ENCODE peak calls at places on chromosomes 1 and 21, in six cellular contexts. One of them, this sample, is unnamed.

GRCh38 chr1:2300004-2300771 is 72.1 kb downstream of the SKI start:
- DNase-seq in AG04450: no peak
- DNase-seq in body of pancreas: no peak
- DNase-seq in ascending aorta: peak
- DNase-seq in OCI-LY7: peak
- DNase-seq in tibial nerve: no peak
- DNase-seq in this sample: no peak

GRCh38 chr1:182684128-182684828 is at the start of gene RGS8:
- DNase-seq in AG04450: no peak
- DNase-seq in body of pancreas: no peak
- DNase-seq in ascending aorta: no peak
- DNase-seq in OCI-LY7: no peak
- DNase-seq in tibial nerve: no peak
- DNase-seq in this sample: no peak

GRCh38 chr1:157310401-157310800 is 172.2 kb upstream of the ETV3 start:
- DNase-seq in AG04450: no peak
- DNase-seq in body of pancreas: no peak
- DNase-seq in ascending aorta: no peak
- DNase-seq in OCI-LY7: no peak
- DNase-seq in tibial nerve: no peak
- DNase-seq in this sample: no peak

GRCh38 chr1:92201973-92202372 is 15.7 kb upstream of the C1orf146 start:
- DNase-seq in AG04450: no peak
- DNase-seq in body of pancreas: no peak
- DNase-seq in ascending aorta: no peak
- DNase-seq in OCI-LY7: peak
- DNase-seq in tibial nerve: no peak
- DNase-seq in this sample: no peak

GRCh38 chr1:244050835-244051444 is at the start of gene ZBTB18:
- DNase-seq in AG04450: peak
- DNase-seq in body of pancreas: peak
- DNase-seq in ascending aorta: no peak
- DNase-seq in OCI-LY7: no peak
- DNase-seq in tibial nerve: no peak
- DNase-seq in this sample: peak

GRCh38 chr21:43803558-43804300 is 14.4 kb downstream of the RRP1 start:
- DNase-seq in AG04450: no peak
- DNase-seq in body of pancreas: no peak
- DNase-seq in ascending aorta: no peak
- DNase-seq in OCI-LY7: no peak
- DNase-seq in tibial nerve: no peak
- DNase-seq in this sample: no peak

GRCh38 chr1:62245201-62245600 is 50.6 kb downstream of the L1TD1 start:
- DNase-seq in AG04450: no peak
- DNase-seq in body of pancreas: no peak
- DNase-seq in ascending aorta: no peak
- DNase-seq in OCI-LY7: no peak
- DNase-seq in tibial nerve: no peak
- DNase-seq in this sample: peak

GRCh38 chr21:32367158-32367557 is 25.7 kb downstream of the URB1 start:
- DNase-seq in AG04450: no peak
- DNase-seq in body of pancreas: no peak
- DNase-seq in ascending aorta: no peak
- DNase-seq in OCI-LY7: no peak
- DNase-seq in tibial nerve: no peak
- DNase-seq in this sample: peak

GRCh38 chr21:29007135-29007534 is 12.0 kb downstream of the RWDD2B start:
- DNase-seq in AG04450: no peak
- DNase-seq in body of pancreas: no peak
- DNase-seq in ascending aorta: no peak
- DNase-seq in OCI-LY7: no peak
- DNase-seq in tibial nerve: no peak
- DNase-seq in this sample: no peak

GRCh38 chr1:243964915-243965314 is 86.2 kb upstream of the ZBTB18 start:
- DNase-seq in AG04450: no peak
- DNase-seq in body of pancreas: no peak
- DNase-seq in ascending aorta: no peak
- DNase-seq in OCI-LY7: no peak
- DNase-seq in tibial nerve: no peak
- DNase-seq in this sample: peak

GRCh38 chr1:111062081-111062480 is 77.8 kb downstream of the DRAM2 start:
- DNase-seq in AG04450: no peak
- DNase-seq in body of pancreas: no peak
- DNase-seq in ascending aorta: no peak
- DNase-seq in OCI-LY7: no peak
- DNase-seq in tibial nerve: no peak
- DNase-seq in this sample: no peak

GRCh38 chr1:241536383-241536782 is 4.2 kb downstream of the KMO start:
- DNase-seq in AG04450: no peak
- DNase-seq in body of pancreas: no peak
- DNase-seq in ascending aorta: no peak
- DNase-seq in OCI-LY7: no peak
- DNase-seq in tibial nerve: no peak
- DNase-seq in this sample: no peak

GRCh38 chr1:55337801-55338447 is 122.8 kb upstream of the USP24 start:
- DNase-seq in AG04450: no peak
- DNase-seq in body of pancreas: peak
- DNase-seq in ascending aorta: no peak
- DNase-seq in OCI-LY7: peak
- DNase-seq in tibial nerve: no peak
- DNase-seq in this sample: peak

GRCh38 chr1:200755456-200755855 is 16.8 kb downstream of the CAMSAP2 start:
- DNase-seq in AG04450: no peak
- DNase-seq in body of pancreas: no peak
- DNase-seq in ascending aorta: no peak
- DNase-seq in OCI-LY7: no peak
- DNase-seq in tibial nerve: no peak
- DNase-seq in this sample: no peak

GRCh38 chr1:29688477-29689365 is 452.4 kb downstream of the PTPRU start:
- DNase-seq in AG04450: peak
- DNase-seq in body of pancreas: no peak
- DNase-seq in ascending aorta: no peak
- DNase-seq in OCI-LY7: no peak
- DNase-seq in tibial nerve: no peak
- DNase-seq in this sample: peak

GRCh38 chr1:225766967-225767413 is 10.6 kb upstream of the SRP9 start:
- DNase-seq in AG04450: peak
- DNase-seq in body of pancreas: peak
- DNase-seq in ascending aorta: no peak
- DNase-seq in OCI-LY7: peak
- DNase-seq in tibial nerve: no peak
- DNase-seq in this sample: peak

GRCh38 chr1:246208120-246208519 is 299.0 kb downstream of the SMYD3 start:
- DNase-seq in AG04450: peak
- DNase-seq in body of pancreas: no peak
- DNase-seq in ascending aorta: no peak
- DNase-seq in OCI-LY7: no peak
- DNase-seq in tibial nerve: no peak
- DNase-seq in this sample: no peak

GRCh38 chr1:55172272-55172671 is 42.9 kb downstream of the USP24 start:
- DNase-seq in AG04450: no peak
- DNase-seq in body of pancreas: no peak
- DNase-seq in ascending aorta: no peak
- DNase-seq in OCI-LY7: no peak
- DNase-seq in tibial nerve: no peak
- DNase-seq in this sample: no peak

GRCh38 chr1:87362834-87363426 is 34.2 kb downstream of the LMO4 start:
- DNase-seq in AG04450: peak
- DNase-seq in body of pancreas: no peak
- DNase-seq in ascending aorta: no peak
- DNase-seq in OCI-LY7: no peak
- DNase-seq in tibial nerve: no peak
- DNase-seq in this sample: peak

GRCh38 chr1:195849180-195849579 is 759.1 kb downstream of the KCNT2 start:
- DNase-seq in AG04450: no peak
- DNase-seq in body of pancreas: no peak
- DNase-seq in ascending aorta: no peak
- DNase-seq in OCI-LY7: no peak
- DNase-seq in tibial nerve: no peak
- DNase-seq in this sample: no peak

GRCh38 chr1:109901508-109902145 is 9.0 kb upstream of the CSF1 start:
- DNase-seq in AG04450: no peak
- DNase-seq in body of pancreas: peak
- DNase-seq in ascending aorta: no peak
- DNase-seq in OCI-LY7: no peak
- DNase-seq in tibial nerve: no peak
- DNase-seq in this sample: no peak

GRCh38 chr1:215824245-215824644 is 257.1 kb downstream of the KCTD3 start:
- DNase-seq in AG04450: no peak
- DNase-seq in body of pancreas: no peak
- DNase-seq in ascending aorta: no peak
- DNase-seq in OCI-LY7: no peak
- DNase-seq in tibial nerve: no peak
- DNase-seq in this sample: peak

GRCh38 chr1:226708342-226708780 is 30.7 kb downstream of the ITPKB start:
- DNase-seq in AG04450: peak
- DNase-seq in body of pancreas: no peak
- DNase-seq in ascending aorta: no peak
- DNase-seq in OCI-LY7: no peak
- DNase-seq in tibial nerve: no peak
- DNase-seq in this sample: peak

GRCh38 chr1:61120998-61121397 is 38.6 kb downstream of the NFIA start:
- DNase-seq in AG04450: no peak
- DNase-seq in body of pancreas: peak
- DNase-seq in ascending aorta: no peak
- DNase-seq in OCI-LY7: no peak
- DNase-seq in tibial nerve: no peak
- DNase-seq in this sample: peak

GRCh38 chr1:13807213-13807612 is 107.2 kb downstream of the PRDM2 start:
- DNase-seq in AG04450: no peak
- DNase-seq in body of pancreas: peak
- DNase-seq in ascending aorta: no peak
- DNase-seq in OCI-LY7: peak
- DNase-seq in tibial nerve: no peak
- DNase-seq in this sample: peak
- TF ChIP-seq CTCF in AG04450: peak
- TF ChIP-seq CTCF in body of pancreas: peak
- TF ChIP-seq CTCF in ascending aorta: no peak
- TF ChIP-seq CTCF in OCI-LY7: peak
- TF ChIP-seq CTCF in tibial nerve: no peak
- TF ChIP-seq CTCF in this sample: peak

GRCh38 chr21:25561668-25562641 is 45.3 kb downstream of the MRPL39 start:
- DNase-seq in AG04450: peak
- DNase-seq in body of pancreas: peak
- DNase-seq in ascending aorta: peak
- DNase-seq in OCI-LY7: peak
- DNase-seq in tibial nerve: no peak
- DNase-seq in this sample: peak
- H3K4me3 ChIP-seq in AG04450: peak
- H3K4me3 ChIP-seq in body of pancreas: peak
- H3K4me3 ChIP-seq in ascending aorta: peak
- H3K4me3 ChIP-seq in OCI-LY7: peak
- H3K4me3 ChIP-seq in tibial nerve: peak
- H3K4me3 ChIP-seq in this sample: peak

GRCh38 chr1:166838766-166839599 is at the start of gene POGK:
- DNase-seq in AG04450: peak
- DNase-seq in body of pancreas: peak
- DNase-seq in ascending aorta: peak
- DNase-seq in OCI-LY7: peak
- DNase-seq in tibial nerve: peak
- DNase-seq in this sample: peak

GRCh38 chr1:166843322-166843721 is 4.0 kb downstream of the POGK start:
- DNase-seq in AG04450: no peak
- DNase-seq in body of pancreas: no peak
- DNase-seq in ascending aorta: no peak
- DNase-seq in OCI-LY7: no peak
- DNase-seq in tibial nerve: no peak
- DNase-seq in this sample: no peak

GRCh38 chr1:166840309-166841302 is 1.3 kb downstream of the POGK start:
- DNase-seq in AG04450: peak
- DNase-seq in body of pancreas: peak
- DNase-seq in ascending aorta: no peak
- DNase-seq in OCI-LY7: peak
- DNase-seq in tibial nerve: no peak
- DNase-seq in this sample: no peak

GRCh38 chr1:166836733-166837132 is 2.5 kb upstream of the POGK start:
- DNase-seq in AG04450: no peak
- DNase-seq in body of pancreas: no peak
- DNase-seq in ascending aorta: no peak
- DNase-seq in OCI-LY7: no peak
- DNase-seq in tibial nerve: no peak
- DNase-seq in this sample: no peak

DNA sequence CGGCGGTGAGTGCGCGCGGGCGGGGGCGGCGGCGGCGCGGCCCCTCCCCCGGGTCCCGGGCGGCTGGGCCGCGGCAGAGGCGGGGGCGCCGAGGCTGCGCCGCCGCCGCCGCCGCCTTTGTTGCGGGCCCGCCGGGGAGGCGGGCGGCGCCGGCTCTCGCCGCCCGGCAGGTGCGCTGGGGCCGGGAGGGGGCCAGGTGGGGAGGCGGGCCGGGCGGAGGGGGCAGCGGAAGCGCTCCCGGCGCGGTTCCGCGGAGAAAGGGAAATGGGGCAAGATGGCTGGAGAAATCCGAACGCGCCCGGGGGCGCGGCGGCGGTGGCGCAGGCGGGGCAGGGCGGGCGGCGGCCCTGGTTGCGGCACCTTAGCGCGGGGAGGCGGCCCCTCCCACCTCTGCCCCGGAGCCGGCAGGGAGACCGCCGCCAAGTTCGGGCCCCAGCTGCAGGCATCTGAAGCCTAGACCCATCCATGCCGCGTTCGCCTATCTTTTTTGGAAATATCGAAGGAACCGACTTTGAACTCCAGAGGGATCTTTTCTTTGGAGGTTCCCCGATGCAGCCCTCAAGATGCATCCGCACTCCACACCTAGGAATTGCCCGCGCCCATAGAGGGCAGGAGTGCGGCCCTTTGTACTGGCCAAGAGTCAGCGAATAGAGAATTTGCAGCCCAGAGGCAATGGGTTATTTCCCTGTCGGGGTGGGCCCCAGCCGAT is 479 bp downstream of the POGK start:
- DNase-seq in AG04450: no peak
- DNase-seq in body of pancreas: peak
- DNase-seq in ascending aorta: no peak
- DNase-seq in OCI-LY7: peak
- DNase-seq in tibial nerve: no peak
- DNase-seq in this sample: peak
- TF ChIP-seq CTCF in AG04450: peak
- TF ChIP-seq CTCF in body of pancreas: no peak
- TF ChIP-seq CTCF in ascending aorta: no peak
- TF ChIP-seq CTCF in OCI-LY7: peak
- TF ChIP-seq CTCF in tibial nerve: no peak
- TF ChIP-seq CTCF in this sample: peak

GRCh38 chr1:38045431-38046332 is 911 bp downstream of the POU3F1 start:
- DNase-seq in AG04450: no peak
- DNase-seq in body of pancreas: peak
- DNase-seq in ascending aorta: no peak
- DNase-seq in OCI-LY7: no peak
- DNase-seq in tibial nerve: no peak
- DNase-seq in this sample: no peak

GRCh38 chr1:38046333-38046883 is at the start of gene POU3F1:
- DNase-seq in AG04450: no peak
- DNase-seq in body of pancreas: no peak
- DNase-seq in ascending aorta: no peak
- DNase-seq in OCI-LY7: no peak
- DNase-seq in tibial nerve: no peak
- DNase-seq in this sample: no peak

GRCh38 chr1:38041941-38042834 is 4.4 kb downstream of the POU3F1 start:
- DNase-seq in AG04450: no peak
- DNase-seq in body of pancreas: no peak
- DNase-seq in ascending aorta: no peak
- DNase-seq in OCI-LY7: no peak
- DNase-seq in tibial nerve: no peak
- DNase-seq in this sample: no peak

GRCh38 chr1:38043036-38043747 is 3.4 kb downstream of the POU3F1 start:
- DNase-seq in AG04450: no peak
- DNase-seq in body of pancreas: no peak
- DNase-seq in ascending aorta: no peak
- DNase-seq in OCI-LY7: no peak
- DNase-seq in tibial nerve: no peak
- DNase-seq in this sample: no peak

GRCh38 chr1:38044224-38045215 is 2.1 kb downstream of the POU3F1 start:
- DNase-seq in AG04450: no peak
- DNase-seq in body of pancreas: no peak
- DNase-seq in ascending aorta: no peak
- DNase-seq in OCI-LY7: no peak
- DNase-seq in tibial nerve: no peak
- DNase-seq in this sample: no peak
- H3K4me3 ChIP-seq in AG04450: peak
- H3K4me3 ChIP-seq in body of pancreas: no peak
- H3K4me3 ChIP-seq in ascending aorta: peak
- H3K4me3 ChIP-seq in OCI-LY7: no peak
- H3K4me3 ChIP-seq in tibial nerve: peak
- H3K4me3 ChIP-seq in this sample: no peak

This sample was measured in fibroblast of mammary gland.